ENCODE peak calls at places on chromosome 17, in seven cellular contexts. One of them, this sample, is unnamed.

GRCh38 chr17:42563543-42563942 is 1.6 kb downstream of the COASY start:
- DNase-seq in heart right ventricle: no peak
- DNase-seq in stomach: peak
- DNase-seq in substantia nigra: no peak
- DNase-seq in Caki2: peak
- DNase-seq in OCI-LY7: no peak
- DNase-seq in effector memory CD4-positive, alpha-beta T cell: no peak
- DNase-seq in this sample: no peak

GRCh38 chr17:59466943-59467801 is 98.2 kb upstream of the DHX40 start:
- DNase-seq in substantia nigra: no peak
- DNase-seq in effector memory CD4-positive, alpha-beta T cell: no peak
- DNase-seq in Caki2: no peak
- DNase-seq in stomach: no peak
- DNase-seq in heart right ventricle: no peak
- DNase-seq in OCI-LY7: no peak
- DNase-seq in this sample: no peak

GRCh38 chr17:60941028-60941427 is 263.4 kb downstream of the BCAS3 start:
- DNase-seq in stomach: peak
- DNase-seq in substantia nigra: no peak
- DNase-seq in Caki2: no peak
- DNase-seq in effector memory CD4-positive, alpha-beta T cell: no peak
- DNase-seq in OCI-LY7: no peak
- DNase-seq in heart right ventricle: no peak
- DNase-seq in this sample: no peak

GRCh38 chr17:41695134-41695661 is 6.5 kb downstream of the EIF1 start:
- DNase-seq in stomach: no peak
- DNase-seq in Caki2: no peak
- DNase-seq in heart right ventricle: no peak
- DNase-seq in effector memory CD4-positive, alpha-beta T cell: no peak
- DNase-seq in substantia nigra: no peak
- DNase-seq in OCI-LY7: no peak
- DNase-seq in this sample: no peak

GRCh38 chr17:58191259-58191896 is 1.1 kb upstream of the EPX start:
- DNase-seq in stomach: no peak
- DNase-seq in substantia nigra: no peak
- DNase-seq in effector memory CD4-positive, alpha-beta T cell: no peak
- DNase-seq in Caki2: no peak
- DNase-seq in OCI-LY7: no peak
- DNase-seq in heart right ventricle: no peak
- DNase-seq in this sample: no peak

GRCh38 chr17:41523787-41524186 is 4.3 kb downstream of the KRT19 start:
- DNase-seq in Caki2: peak
- DNase-seq in substantia nigra: no peak
- DNase-seq in stomach: peak
- DNase-seq in effector memory CD4-positive, alpha-beta T cell: no peak
- DNase-seq in OCI-LY7: no peak
- DNase-seq in heart right ventricle: no peak
- DNase-seq in this sample: no peak

GRCh38 chr17:47895254-47895855 is 681 bp upstream of the SP2 start:
- DNase-seq in effector memory CD4-positive, alpha-beta T cell: no peak
- DNase-seq in Caki2: no peak
- DNase-seq in OCI-LY7: peak
- DNase-seq in heart right ventricle: no peak
- DNase-seq in stomach: peak
- DNase-seq in substantia nigra: no peak
- DNase-seq in this sample: no peak

GRCh38 chr17:48074322-48075054 is 26.3 kb downstream of the NFE2L1 start:
- DNase-seq in effector memory CD4-positive, alpha-beta T cell: peak
- DNase-seq in heart right ventricle: peak
- DNase-seq in Caki2: peak
- DNase-seq in stomach: peak
- DNase-seq in OCI-LY7: peak
- DNase-seq in substantia nigra: peak
- DNase-seq in this sample: peak

GRCh38 chr17:57315061-57315851 is 58.9 kb downstream of the MSI2 start:
- DNase-seq in stomach: no peak
- DNase-seq in Caki2: no peak
- DNase-seq in substantia nigra: no peak
- DNase-seq in heart right ventricle: no peak
- DNase-seq in effector memory CD4-positive, alpha-beta T cell: no peak
- DNase-seq in OCI-LY7: no peak
- DNase-seq in this sample: no peak

GRCh38 chr17:78204387-78205123 is 9.5 kb upstream of the BIRC5 start:
- DNase-seq in stomach: no peak
- DNase-seq in effector memory CD4-positive, alpha-beta T cell: no peak
- DNase-seq in substantia nigra: no peak
- DNase-seq in Caki2: no peak
- DNase-seq in heart right ventricle: no peak
- DNase-seq in OCI-LY7: no peak
- DNase-seq in this sample: no peak

GRCh38 chr17:6449307-6449706 is 5.1 kb downstream of the PIMREG start:
- DNase-seq in Caki2: no peak
- DNase-seq in stomach: no peak
- DNase-seq in OCI-LY7: no peak
- DNase-seq in substantia nigra: no peak
- DNase-seq in effector memory CD4-positive, alpha-beta T cell: no peak
- DNase-seq in heart right ventricle: no peak
- DNase-seq in this sample: no peak

GRCh38 chr17:76452646-76453430 is at the start of gene UBE2O:
- DNase-seq in heart right ventricle: peak
- DNase-seq in OCI-LY7: peak
- DNase-seq in stomach: peak
- DNase-seq in Caki2: peak
- DNase-seq in effector memory CD4-positive, alpha-beta T cell: peak
- DNase-seq in substantia nigra: peak
- DNase-seq in this sample: peak

GRCh38 chr17:28717578-28718316 is at the start of gene RAB34:
- DNase-seq in OCI-LY7: no peak
- DNase-seq in substantia nigra: peak
- DNase-seq in Caki2: peak
- DNase-seq in heart right ventricle: peak
- DNase-seq in stomach: peak
- DNase-seq in effector memory CD4-positive, alpha-beta T cell: no peak
- DNase-seq in this sample: no peak

GRCh38 chr17:81273698-81274470 is 21.2 kb downstream of the SLC38A10 start:
- DNase-seq in heart right ventricle: peak
- DNase-seq in substantia nigra: no peak
- DNase-seq in Caki2: no peak
- DNase-seq in stomach: no peak
- DNase-seq in OCI-LY7: no peak
- DNase-seq in effector memory CD4-positive, alpha-beta T cell: no peak
- DNase-seq in this sample: no peak

GRCh38 chr17:9612016-9612415 is 33.3 kb upstream of the USP43 start:
- DNase-seq in OCI-LY7: no peak
- DNase-seq in Caki2: peak
- DNase-seq in stomach: no peak
- DNase-seq in heart right ventricle: no peak
- DNase-seq in substantia nigra: no peak
- DNase-seq in effector memory CD4-positive, alpha-beta T cell: no peak
- DNase-seq in this sample: no peak

GRCh38 chr17:79671387-79671752 is 59.4 kb upstream of the ENPP7 start:
- DNase-seq in stomach: no peak
- DNase-seq in OCI-LY7: no peak
- DNase-seq in substantia nigra: no peak
- DNase-seq in heart right ventricle: no peak
- DNase-seq in Caki2: no peak
- DNase-seq in effector memory CD4-positive, alpha-beta T cell: no peak
- DNase-seq in this sample: no peak

GRCh38 chr17:35449371-35449931 is 885 bp upstream of the SLFN13 start:
- DNase-seq in Caki2: no peak
- DNase-seq in substantia nigra: no peak
- DNase-seq in OCI-LY7: no peak
- DNase-seq in effector memory CD4-positive, alpha-beta T cell: no peak
- DNase-seq in stomach: peak
- DNase-seq in heart right ventricle: peak
- DNase-seq in this sample: no peak

GRCh38 chr17:32590974-32591373 is 104.2 kb downstream of the CDK5R1 start:
- DNase-seq in heart right ventricle: no peak
- DNase-seq in stomach: no peak
- DNase-seq in effector memory CD4-positive, alpha-beta T cell: no peak
- DNase-seq in Caki2: no peak
- DNase-seq in substantia nigra: no peak
- DNase-seq in OCI-LY7: no peak
- DNase-seq in this sample: no peak

GRCh38 chr17:7572338-7572587 is 7.2 kb upstream of the CD68 start:
- DNase-seq in stomach: no peak
- DNase-seq in substantia nigra: no peak
- DNase-seq in OCI-LY7: no peak
- DNase-seq in effector memory CD4-positive, alpha-beta T cell: no peak
- DNase-seq in heart right ventricle: no peak
- DNase-seq in Caki2: no peak
- DNase-seq in this sample: no peak

GRCh38 chr17:81870155-81870977 is 771 bp downstream of the ARHGDIA start:
- DNase-seq in effector memory CD4-positive, alpha-beta T cell: no peak
- DNase-seq in heart right ventricle: peak
- DNase-seq in substantia nigra: no peak
- DNase-seq in OCI-LY7: peak
- DNase-seq in stomach: peak
- DNase-seq in Caki2: peak
- DNase-seq in this sample: peak

GRCh38 chr17:80892900-80893603 is 98.6 kb upstream of the CHMP6 start:
- DNase-seq in OCI-LY7: no peak
- DNase-seq in Caki2: peak
- DNase-seq in stomach: no peak
- DNase-seq in substantia nigra: no peak
- DNase-seq in heart right ventricle: no peak
- DNase-seq in effector memory CD4-positive, alpha-beta T cell: peak
- DNase-seq in this sample: no peak

GRCh38 chr17:20059728-20060188 is 50.6 kb downstream of the SPECC1 start:
- DNase-seq in stomach: no peak
- DNase-seq in substantia nigra: no peak
- DNase-seq in effector memory CD4-positive, alpha-beta T cell: no peak
- DNase-seq in Caki2: peak
- DNase-seq in heart right ventricle: no peak
- DNase-seq in OCI-LY7: no peak
- DNase-seq in this sample: no peak

GRCh38 chr17:62823111-62823895 is 15.2 kb upstream of the MARCHF10 start:
- DNase-seq in stomach: no peak
- DNase-seq in OCI-LY7: no peak
- DNase-seq in effector memory CD4-positive, alpha-beta T cell: no peak
- DNase-seq in Caki2: peak
- DNase-seq in substantia nigra: no peak
- DNase-seq in heart right ventricle: no peak
- DNase-seq in this sample: no peak

GRCh38 chr17:40951011-40951622 is 13.7 kb upstream of the KRT23 start:
- DNase-seq in heart right ventricle: no peak
- DNase-seq in stomach: no peak
- DNase-seq in OCI-LY7: no peak
- DNase-seq in Caki2: no peak
- DNase-seq in substantia nigra: no peak
- DNase-seq in effector memory CD4-positive, alpha-beta T cell: no peak
- DNase-seq in this sample: no peak

GRCh38 chr17:75135946-75136345 is 4.4 kb upstream of the NT5C start:
- DNase-seq in effector memory CD4-positive, alpha-beta T cell: no peak
- DNase-seq in substantia nigra: no peak
- DNase-seq in OCI-LY7: no peak
- DNase-seq in stomach: no peak
- DNase-seq in heart right ventricle: no peak
- DNase-seq in Caki2: no peak
- DNase-seq in this sample: no peak

GRCh38 chr17:13638855-13639458 is 37.2 kb upstream of the HS3ST3A1 start:
- DNase-seq in substantia nigra: no peak
- DNase-seq in heart right ventricle: no peak
- DNase-seq in OCI-LY7: no peak
- DNase-seq in stomach: no peak
- DNase-seq in effector memory CD4-positive, alpha-beta T cell: no peak
- DNase-seq in Caki2: no peak
- DNase-seq in this sample: no peak

GRCh38 chr17:15250459-15250858 is 14.7 kb downstream of the PMP22 start:
- DNase-seq in substantia nigra: no peak
- DNase-seq in heart right ventricle: no peak
- DNase-seq in OCI-LY7: no peak
- DNase-seq in stomach: no peak
- DNase-seq in effector memory CD4-positive, alpha-beta T cell: no peak
- DNase-seq in Caki2: no peak
- DNase-seq in this sample: no peak

GRCh38 chr17:35977509-35977908 is 3.8 kb downstream of the CCL16 start:
- DNase-seq in effector memory CD4-positive, alpha-beta T cell: no peak
- DNase-seq in heart right ventricle: no peak
- DNase-seq in OCI-LY7: no peak
- DNase-seq in Caki2: no peak
- DNase-seq in stomach: no peak
- DNase-seq in substantia nigra: no peak
- DNase-seq in this sample: no peak

GRCh38 chr17:35244345-35245195 is 1.7 kb downstream of the SLFN5 start:
- DNase-seq in Caki2: peak
- DNase-seq in substantia nigra: no peak
- DNase-seq in stomach: peak
- DNase-seq in effector memory CD4-positive, alpha-beta T cell: peak
- DNase-seq in heart right ventricle: peak
- DNase-seq in OCI-LY7: peak
- DNase-seq in this sample: peak

GRCh38 chr17:17741346-17742023 is 60.2 kb downstream of the RAI1 start:
- DNase-seq in effector memory CD4-positive, alpha-beta T cell: no peak
- DNase-seq in heart right ventricle: no peak
- DNase-seq in OCI-LY7: no peak
- DNase-seq in Caki2: no peak
- DNase-seq in stomach: no peak
- DNase-seq in substantia nigra: peak
- DNase-seq in this sample: no peak

GRCh38 chr17:9054611-9055010 is 33.3 kb downstream of the NTN1 start:
- DNase-seq in heart right ventricle: no peak
- DNase-seq in Caki2: no peak
- DNase-seq in OCI-LY7: no peak
- DNase-seq in substantia nigra: no peak
- DNase-seq in stomach: no peak
- DNase-seq in effector memory CD4-positive, alpha-beta T cell: no peak
- DNase-seq in this sample: no peak

GRCh38 chr17:66897141-66897540 is 62.2 kb downstream of the CACNG5 start:
- DNase-seq in effector memory CD4-positive, alpha-beta T cell: no peak
- DNase-seq in Caki2: no peak
- DNase-seq in OCI-LY7: no peak
- DNase-seq in heart right ventricle: no peak
- DNase-seq in substantia nigra: no peak
- DNase-seq in stomach: no peak
- DNase-seq in this sample: no peak

GRCh38 chr17:43212641-43213490 is 1.2 kb downstream of the TMEM106A start:
- DNase-seq in substantia nigra: no peak
- DNase-seq in Caki2: no peak
- DNase-seq in effector memory CD4-positive, alpha-beta T cell: no peak
- DNase-seq in OCI-LY7: peak
- DNase-seq in stomach: no peak
- DNase-seq in heart right ventricle: no peak
- DNase-seq in this sample: no peak

This sample was measured in effector CD8-positive, alpha-beta T cell.